ENCODE peak calls at places on chromosomes 4 and X, in eight cellular contexts. I is GM10248; K is activated T-cell treated with anti-CD3 and anti-CD28 coated beads for 1 hour; R is NCI-H345; B is GM23248; Q is iPS DF 6.9; A is posterior vena cava; X is CD8-positive, alpha-beta memory T cell. U is an unnamed sample.

GRCh38 chr4:7392438-7393374 is 42.0 kb downstream of the PSAPL1 start:
- DNase-seq in I (no peak), K (no peak), R (no peak), B (peak; percentile 26), Q (no peak), A (peak; percentile 88), X (no peak), U (no peak)

GRCh38 chr4:9703391-9703790 is 78.0 kb upstream of the DRD5 start:
- DNase-seq in I (peak; percentile 58), K (peak; percentile 35), R (peak; percentile 65), B (peak; percentile 43), Q (peak; percentile 43), A (peak; percentile 85), X (peak; percentile 13), U (peak; percentile 57)

GRCh38 chr4:23500876-23501275 is 389.0 kb downstream of the PPARGC1A start:
- DNase-seq in I (no peak), K (no peak), R (peak; percentile 32), B (no peak), Q (no peak), A (no peak), X (no peak), U (no peak)

GRCh38 chr4:2907706-2908293 is 55.4 kb downstream of the NOP14 start:
- DNase-seq in I (no peak), K (no peak), R (peak; percentile 54), B (no peak), Q (no peak), A (no peak), X (no peak), U (no peak)

GRCh38 chr4:143025111-143025704 is 159.5 kb upstream of the USP38 start:
- DNase-seq in I (no peak), K (no peak), R (peak; percentile 0), B (peak; percentile 69), Q (peak; percentile 27), A (no peak), X (no peak), U (peak; percentile 67)

GRCh38 chr4:148998719-148999118 is 556.5 kb upstream of the NR3C2 start:
- DNase-seq in I (no peak), K (no peak), R (no peak), B (peak; percentile 56), Q (no peak), A (no peak), X (no peak), U (peak; percentile 29)

GRCh38 chr4:72553540-72553939 is 15.5 kb downstream of the ADAMTS3 start:
- DNase-seq in I (no peak), K (no peak), R (no peak), B (no peak), Q (no peak), A (no peak), X (no peak), U (peak; percentile 55)

GRCh38 chrX:30951003-30951402 is 61.9 kb upstream of the TAB3 start:
- DNase-seq in I (no peak), K (no peak), R (no peak), B (no peak), Q (no peak), A (no peak), X (no peak), U (no peak)

GRCh38 chr4:118974758-118975157 is 86.1 kb downstream of the SYNPO2 start:
- DNase-seq in I (no peak), K (no peak), R (no peak), B (peak; percentile 74), Q (no peak), A (no peak), X (no peak), U (no peak)

GRCh38 chr4:23747131-23747752 is 142.6 kb downstream of the PPARGC1A start:
- DNase-seq in I (no peak), K (no peak), R (no peak), B (no peak), Q (no peak), A (no peak), X (no peak), U (no peak)

GRCh38 chr4:165909947-165910346 is 36.9 kb downstream of the TLL1 start:
- DNase-seq in I (no peak), K (no peak), R (no peak), B (no peak), Q (no peak), A (no peak), X (no peak), U (no peak)

U was measured in erythroblast.